ENCODE peak calls at places on chromosomes 1 and 21, in four cellular contexts. E is fibroblast of lung, V is PC-3, U is MM.1S. J is an unnamed sample.

GRCh38 chr1:228883535-228883934 is 148.3 kb downstream of the RHOU start:
- DNase-seq in V (no peak), E (no peak), U (no peak), J (no peak)

GRCh38 chr1:4214826-4215225 is 314.8 kb upstream of the C1orf174 start:
- DNase-seq in U (no peak), V (no peak), E (no peak), J (no peak)

GRCh38 chr1:65264197-65264929 is 45.0 kb upstream of the DNAJC6 start:
- DNase-seq in U (no peak), E (peak; percentile 63), V (no peak), J (no peak)

GRCh38 chr1:38433097-38433722 is 386.6 kb upstream of the POU3F1 start:
- DNase-seq in V (no peak), E (no peak), U (no peak), J (no peak)

GRCh38 chr1:31703431-31704260 is at the start of gene COL16A1:
- DNase-seq in U (no peak), E (peak; percentile 75), V (no peak), J (no peak)

GRCh38 chr1:3391711-3392110 is 62.8 kb upstream of the ARHGEF16 start:
- DNase-seq in V (no peak), U (no peak), E (no peak), J (no peak)

GRCh38 chr1:30768830-30769718 is 11.5 kb upstream of the LAPTM5 start:
- DNase-seq in V (no peak), U (no peak), E (no peak), J (no peak)

GRCh38 chr1:67818162-67818561 is 15.1 kb downstream of the GNG12 start:
- DNase-seq in V (no peak), U (no peak), E (no peak), J (no peak)

GRCh38 chr1:171983584-171983983 is 142.3 kb downstream of the DNM3 start:
- DNase-seq in E (peak; percentile 29), U (peak; percentile 20), V (peak; percentile 80), J (no peak)

GRCh38 chr1:8560611-8561544 is 243.0 kb downstream of the SLC45A1 start:
- DNase-seq in U (peak; percentile 51), V (peak; percentile 64), E (peak; percentile 32), J (peak; percentile 34)

GRCh38 chr21:46357684-46358425 is 33.9 kb downstream of the PCNT start:
- DNase-seq in V (no peak), U (no peak), E (no peak), J (no peak)

GRCh38 chr21:33401617-33401967 is 1.6 kb upstream of the IFNGR2 start:
- DNase-seq in U (no peak), E (no peak), V (peak; percentile 36), J (no peak)

GRCh38 chr1:247332901-247333361 is 1.3 kb upstream of the ZNF496 start:
- DNase-seq in E (peak; percentile 59), V (peak; percentile 50), U (no peak), J (no peak)

GRCh38 chr1:203673550-203674411 is 47.1 kb downstream of the ATP2B4 start:
- DNase-seq in U (no peak), V (peak; percentile 98), E (peak; percentile 94), J (peak; percentile 95)

GRCh38 chr1:201606096-201606495 is 67.2 kb downstream of the NAV1 start:
- DNase-seq in E (no peak), V (no peak), U (no peak), J (no peak)

GRCh38 chr1:116665001-116665400 is 2.5 kb downstream of the IGSF3 start:
- DNase-seq in V (no peak), E (no peak), U (no peak), J (no peak)

GRCh38 chr21:46605759-46606426 is 1.0 kb upstream of the S100B start:
- DNase-seq in V (no peak), E (no peak), U (no peak), J (peak; percentile 73)

GRCh38 chr1:96808186-96808585 is 86.6 kb downstream of the PTBP2 start:
- DNase-seq in V (no peak), E (no peak), U (no peak), J (no peak)

GRCh38 chr1:230753586-230754251 is 6.5 kb downstream of the CAPN9 start:
- DNase-seq in V (no peak), E (no peak), U (peak; percentile 48), J (peak; percentile 69)

GRCh38 chr1:23424171-23424959 is at the start of gene TCEA3:
- DNase-seq in E (no peak), V (peak; percentile 19), U (no peak), J (no peak)

GRCh38 chr1:36322085-36322785 is 1.2 kb downstream of the EVA1B start:
- DNase-seq in U (no peak), V (no peak), E (no peak), J (no peak)

GRCh38 chr1:241229216-241229615 is 127.8 kb downstream of the RGS7 start:
- DNase-seq in U (no peak), E (no peak), V (no peak), J (no peak)

GRCh38 chr1:48873944-48874343 is 97.3 kb upstream of the BEND5 start:
- DNase-seq in U (no peak), V (no peak), E (no peak), J (no peak)

GRCh38 chr1:215529111-215529510 is 38.0 kb upstream of the KCTD3 start:
- DNase-seq in E (no peak), U (no peak), V (no peak), J (no peak)

GRCh38 chr21:44886113-44887075 is 12.9 kb upstream of the PTTG1IP start:
- DNase-seq in V (no peak), E (no peak), U (no peak), J (no peak)

GRCh38 chr1:202247104-202247503 is 53.5 kb downstream of the LGR6 start:
- DNase-seq in U (no peak), E (no peak), V (no peak), J (no peak)

GRCh38 chr1:86704456-86704971 is at the start of gene SH3GLB1:
- DNase-seq in E (peak; percentile 84), V (peak; percentile 87), U (peak; percentile 90), J (peak; percentile 86)
- TF ChIP-seq EZH2 in E (no peak), V (no peak), U (no peak), J (no peak)

GRCh38 chr1:34781844-34782391 is 904 bp downstream of the GJB3 start:
- DNase-seq in U (no peak), E (no peak), V (peak; percentile 86), J (no peak)
- TF ChIP-seq EZH2 in U (no peak), E (peak; percentile 26), V (no peak), J (no peak)

GRCh38 chr1:220884981-220885918 is 6.0 kb downstream of the HLX start:
- DNase-seq in V (no peak), U (no peak), E (no peak), J (no peak)
- TF ChIP-seq EZH2 in V (no peak), U (no peak), E (no peak), J (no peak)

DNA sequence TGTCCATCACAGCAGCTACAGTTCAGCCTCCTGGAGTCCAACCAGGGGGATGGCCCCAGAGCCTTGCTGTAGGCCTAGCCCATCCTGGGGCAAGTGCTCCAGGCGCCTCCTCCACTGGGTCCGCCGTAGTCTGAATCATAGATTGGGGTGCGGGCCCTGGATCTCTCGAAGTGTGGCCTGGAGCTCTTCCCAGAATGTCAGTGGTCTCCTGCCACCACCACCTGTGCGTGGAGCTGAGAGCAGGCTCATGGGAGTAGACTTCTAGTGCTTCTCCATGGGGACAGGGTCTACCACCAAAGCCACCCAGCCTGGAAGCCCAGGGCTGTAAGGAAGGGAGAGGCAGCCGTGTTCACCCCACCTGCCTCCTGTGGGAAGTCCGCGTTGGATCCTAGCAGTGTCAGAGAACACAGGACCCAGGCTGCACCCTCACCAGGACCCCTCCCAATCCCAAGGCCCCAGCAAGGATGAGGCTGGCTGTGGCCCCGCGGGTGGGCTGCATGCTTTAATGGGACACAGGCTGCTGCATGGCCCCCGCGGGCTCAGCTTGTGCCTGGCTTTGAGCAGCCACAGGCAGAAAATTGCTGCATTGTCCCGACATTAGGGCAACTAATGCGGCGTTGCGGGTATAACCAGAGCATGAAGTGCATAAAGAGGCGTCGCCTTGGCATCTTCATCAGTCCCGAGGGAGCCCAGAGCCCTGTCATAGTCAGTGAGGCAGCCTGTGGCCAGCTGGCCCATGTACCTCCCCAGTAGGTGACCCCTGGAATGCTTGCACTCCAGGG is 735 bp upstream of the HES3 start:
- DNase-seq in V (no peak), U (no peak), E (no peak), J (no peak)
- TF ChIP-seq EZH2 in V (no peak), U (no peak), E (peak; percentile 96), J (no peak)

J was measured in DND-41.